ENCODE peak calls at places on chromosomes 3 and 15, in eight cellular contexts. D is IMR-90, V is stomach, O is bronchial epithelial cell, G is esophagus muscularis mucosa, B is uterus, Y is ovary, I is NB4. M is an unnamed sample.

GRCh38 chr15:43883571-43883970 is 56.8 kb downstream of the WDR76 start:
- DNase-seq in I (no peak), D (no peak), G (no peak), Y (no peak), B (no peak), V (no peak), O (no peak), M (no peak)

GRCh38 chr3:27293954-27294353 is 75.2 kb downstream of the NEK10 start:
- DNase-seq in B (no peak), Y (no peak), O (peak; percentile 41), D (peak; percentile 49), I (no peak), V (no peak), G (no peak), M (no peak)

GRCh38 chr3:177057768-177058167 is 139.5 kb downstream of the TBL1XR1 start:
- DNase-seq in B (no peak), D (peak; percentile 24), Y (no peak), G (no peak), I (peak; percentile 9), V (no peak), O (no peak), M (peak; percentile 31)

GRCh38 chr15:47718474-47719440 is 1.5 kb downstream of the SEMA6D start:
- DNase-seq in V (no peak), Y (peak; percentile 58), I (no peak), G (no peak), O (no peak), D (peak; percentile 54), B (peak; percentile 15), M (no peak)

GRCh38 chr15:39016706-39017105 is 452.1 kb upstream of the RASGRP1 start:
- DNase-seq in Y (no peak), B (no peak), I (no peak), D (peak; percentile 91), O (peak; percentile 55), V (no peak), G (no peak), M (peak; percentile 79)

GRCh38 chr3:31448035-31448881 is 84.5 kb upstream of the STT3B start:
- DNase-seq in O (peak; percentile 42), B (no peak), I (peak; percentile 33), Y (no peak), D (peak; percentile 12), V (peak; percentile 50), G (no peak), M (peak; percentile 23)

GRCh38 chr3:187963003-187963676 is 190.8 kb upstream of the LPP start:
- DNase-seq in O (no peak), G (no peak), D (no peak), B (no peak), I (no peak), V (no peak), Y (no peak), M (no peak)

GRCh38 chr3:23113455-23114171 is 89.5 kb upstream of the UBE2E2 start:
- DNase-seq in Y (no peak), V (no peak), B (no peak), G (no peak), D (peak; percentile 13), O (peak; percentile 97), I (peak; percentile 78), M (peak; percentile 85)

GRCh38 chr3:33826688-33827087 is 28.3 kb downstream of the PDCD6IP start:
- DNase-seq in I (no peak), V (no peak), O (no peak), B (no peak), G (no peak), D (peak; percentile 75), Y (no peak), M (peak; percentile 88)

GRCh38 chr15:45611305-45611704 is 23.5 kb upstream of the SQOR start:
- DNase-seq in I (peak; percentile 40), Y (no peak), G (no peak), V (no peak), D (no peak), B (no peak), O (no peak), M (peak; percentile 42)

GRCh38 chr15:36275656-36276055 is 303.8 kb upstream of the CDIN1 start:
- DNase-seq in V (no peak), O (peak; percentile 38), D (no peak), B (no peak), G (no peak), I (no peak), Y (no peak), M (no peak)

GRCh38 chr3:129699199-129699598 is 92.7 kb upstream of the PLXND1 start:
- DNase-seq in I (no peak), G (no peak), B (no peak), O (no peak), Y (no peak), V (no peak), D (no peak), M (no peak)

GRCh38 chr15:58441376-58442070 is 9.7 kb downstream of the LIPC start:
- DNase-seq in I (no peak), B (no peak), Y (no peak), V (no peak), O (peak; percentile 85), D (peak; percentile 87), G (no peak), M (peak; percentile 96)

GRCh38 chr15:63048115-63048985 is 5.8 kb downstream of the TPM1 start:
- DNase-seq in I (peak; percentile 93), V (peak; percentile 93), G (peak; percentile 96), Y (peak; percentile 93), D (peak; percentile 92), O (peak; percentile 83), B (peak; percentile 94), M (peak; percentile 91)

GRCh38 chr3:11155341-11156025 is 1.2 kb downstream of the HRH1 start:
- DNase-seq in V (peak; percentile 43), D (peak; percentile 89), Y (peak; percentile 83), G (no peak), O (peak; percentile 79), B (peak; percentile 74), I (peak; percentile 68), M (peak; percentile 85)

GRCh38 chr3:195102609-195103467 is 168.1 kb downstream of the XXYLT1 start:
- DNase-seq in D (peak; percentile 98), Y (peak; percentile 39), V (no peak), B (peak; percentile 79), O (peak; percentile 93), G (no peak), I (peak; percentile 70), M (peak; percentile 93)

GRCh38 chr15:60390931-60391501 is 6.8 kb downstream of the ANXA2 start:
- DNase-seq in V (peak; percentile 42), B (peak; percentile 64), I (peak; percentile 56), D (peak; percentile 83), O (peak; percentile 88), G (no peak), Y (peak; percentile 65), M (peak; percentile 93)

GRCh38 chr3:134644731-134645514 is 5.9 kb downstream of the KY start:
- DNase-seq in B (no peak), V (no peak), Y (no peak), O (no peak), I (no peak), D (no peak), G (no peak), M (no peak)

GRCh38 chr3:148757238-148757930 is 59.7 kb downstream of the AGTR1 start:
- DNase-seq in I (peak; percentile 88), D (peak; percentile 65), O (peak; percentile 28), G (no peak), V (no peak), Y (no peak), B (no peak), M (peak; percentile 92)

GRCh38 chr15:29656636-29657475 is 165.4 kb downstream of the TJP1 start:
- DNase-seq in D (no peak), G (no peak), I (no peak), O (no peak), V (no peak), Y (no peak), B (no peak), M (no peak)
- H3K4me3 ChIP-seq in D (no peak overlapping the region), G (no peak overlapping the region), I (no peak overlapping the region), O (no peak overlapping the region), V (no peak overlapping the region), Y (no peak overlapping the region), B (no peak overlapping the region), M (no peak overlapping the region)

DNA sequence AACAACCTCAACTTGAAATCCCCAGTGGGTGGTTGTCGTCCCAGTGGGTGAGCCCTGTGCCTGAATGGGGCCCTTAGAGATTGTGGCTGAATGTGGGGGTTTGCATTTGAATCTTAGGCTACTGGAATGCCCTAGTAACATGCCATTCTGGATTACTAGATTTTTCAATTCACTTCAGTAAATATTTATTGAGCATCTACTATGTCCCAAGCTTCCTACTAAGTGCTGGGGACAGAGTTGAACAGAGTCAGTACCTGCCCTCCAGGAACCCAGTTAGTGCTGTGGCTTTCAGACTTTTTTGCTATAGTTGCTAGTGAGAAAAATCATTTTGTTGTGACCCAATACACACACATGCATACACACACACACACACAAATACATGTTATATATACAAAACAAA is 39.0 kb downstream of the CORO2B start:
- DNase-seq in B (no peak), G (no peak), V (no peak), D (no peak), O (no peak), Y (no peak), I (no peak), M (no peak)
- TF ChIP-seq CTCF in B (no peak), G (no peak), V (no peak), D (no peak), O (no peak), Y (no peak), I (no peak), M (no peak)

DNA sequence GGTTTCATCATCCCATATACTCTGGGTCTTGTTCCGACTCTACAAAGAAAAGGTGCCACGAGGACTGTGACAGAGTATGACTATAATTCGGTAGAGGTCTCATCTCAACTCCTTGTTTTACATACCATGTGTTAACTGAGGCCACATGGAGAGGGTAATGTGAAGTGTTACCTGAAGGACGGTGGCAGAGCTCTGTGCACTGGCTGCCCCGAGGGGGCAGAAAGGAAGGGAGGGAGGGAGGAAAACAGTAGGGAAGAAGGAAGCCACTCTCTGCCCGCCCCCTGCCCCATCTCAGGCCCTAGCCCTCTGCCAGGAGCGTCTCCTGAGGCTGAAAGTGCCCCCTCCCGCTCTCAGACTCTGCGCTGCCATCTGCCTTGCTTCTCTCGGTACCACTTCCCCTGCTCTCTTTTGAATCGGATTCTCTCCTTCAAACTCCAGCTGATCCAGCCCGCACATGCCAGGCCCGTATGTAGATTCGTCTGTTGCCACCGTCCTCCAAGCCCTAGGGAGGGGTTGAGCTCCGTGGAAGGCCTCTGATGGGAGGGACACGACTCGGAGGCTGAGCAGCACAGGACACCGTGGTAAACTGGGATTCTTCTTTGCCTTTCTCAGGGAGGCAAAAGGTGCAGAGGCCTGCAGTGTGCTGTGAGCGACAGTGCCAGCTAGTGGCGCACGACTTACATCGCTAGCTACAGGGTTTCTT is 70.5 kb upstream of the ATP10A start:
- DNase-seq in G (peak; percentile 93), D (peak; percentile 87), I (peak; percentile 45), V (peak; percentile 61), Y (peak; percentile 52), B (peak; percentile 27), O (peak; percentile 68), M (peak; percentile 85)
- H3K4me3 ChIP-seq in G (peak overlapping the region; percentile 39), D (peak overlapping the region; percentile 32), I (no peak overlapping the region), V (peak overlapping the region; percentile 35), Y (no peak overlapping the region), B (no peak overlapping the region), O (peak overlapping the region; percentile 23), M (peak overlapping the region; percentile 37)

GRCh38 chr3:172673210-172673679 is 37.6 kb downstream of the NCEH1 start:
- DNase-seq in D (peak; percentile 80), Y (no peak), B (peak; percentile 26), V (peak; percentile 73), O (peak; percentile 84), G (no peak), I (peak; percentile 80), M (peak; percentile 84)
- TF ChIP-seq CTCF in D (peak; percentile 78), Y (no peak), B (peak; percentile 21), V (peak; percentile 51), O (peak; percentile 69), G (peak; percentile 75), I (peak; percentile 76), M (peak; percentile 86)

M was measured in fibroblast of mammary gland.